ENCODE peak calls at places on chromosomes 13 and 19, in seven cellular contexts. One of them, this sample, is unnamed.
A peak's percentile ranks its signal among the peaks of the same experiment; 100 is the strongest.

GRCh38 chr13:21673592-21674270 is 2.9 kb downstream of the FGF9 start:
- DNase-seq in stimulated activated CD8-positive, alpha-beta memory T cell treated with anti-CD3 and anti-CD28 coated beads, Interleukin-7, amount 100 ng/mL, for 1 hour: no peak
- DNase-seq in activated CD4-positive, alpha-beta T cell treated with anti-CD3 and anti-CD28 coated beads, Interleukin-2, amount 50 U/mL, for 1 hour: peak; percentile 26
- DNase-seq in glomerular endothelial cell: no peak
- DNase-seq in stimulated activated CD4-positive, alpha-beta T cell treated with anti-CD3 and anti-CD28 coated beads, Interleukin-4, amount 100 ng/mL, for 24 hours: peak; percentile 29
- DNase-seq in CD8-positive, alpha-beta memory T cell: no peak
- DNase-seq in skeletal muscle cell: no peak
- DNase-seq in this sample: no peak

GRCh38 chr13:30045916-30046704 is 195.7 kb upstream of the UBL3 start:
- DNase-seq in stimulated activated CD8-positive, alpha-beta memory T cell treated with anti-CD3 and anti-CD28 coated beads, Interleukin-7, amount 100 ng/mL, for 1 hour: no peak
- DNase-seq in glomerular endothelial cell: no peak
- DNase-seq in skeletal muscle cell: peak; percentile 56
- DNase-seq in stimulated activated CD4-positive, alpha-beta T cell treated with anti-CD3 and anti-CD28 coated beads, Interleukin-4, amount 100 ng/mL, for 24 hours: no peak
- DNase-seq in CD8-positive, alpha-beta memory T cell: no peak
- DNase-seq in activated CD4-positive, alpha-beta T cell treated with anti-CD3 and anti-CD28 coated beads, Interleukin-2, amount 50 U/mL, for 1 hour: no peak
- DNase-seq in this sample: no peak

GRCh38 chr13:24709186-24709913 is 29.1 kb downstream of the ATP12A start:
- DNase-seq in stimulated activated CD8-positive, alpha-beta memory T cell treated with anti-CD3 and anti-CD28 coated beads, Interleukin-7, amount 100 ng/mL, for 1 hour: peak; percentile 11
- DNase-seq in CD8-positive, alpha-beta memory T cell: peak; percentile 40
- DNase-seq in glomerular endothelial cell: no peak
- DNase-seq in skeletal muscle cell: no peak
- DNase-seq in activated CD4-positive, alpha-beta T cell treated with anti-CD3 and anti-CD28 coated beads, Interleukin-2, amount 50 U/mL, for 1 hour: peak; percentile 40
- DNase-seq in stimulated activated CD4-positive, alpha-beta T cell treated with anti-CD3 and anti-CD28 coated beads, Interleukin-4, amount 100 ng/mL, for 24 hours: peak; percentile 53
- DNase-seq in this sample: peak; percentile 80

GRCh38 chr13:101623469-101624209 is 171.2 kb downstream of the ITGBL1 start:
- DNase-seq in skeletal muscle cell: no peak
- DNase-seq in glomerular endothelial cell: peak; percentile 33
- DNase-seq in stimulated activated CD8-positive, alpha-beta memory T cell treated with anti-CD3 and anti-CD28 coated beads, Interleukin-7, amount 100 ng/mL, for 1 hour: no peak
- DNase-seq in stimulated activated CD4-positive, alpha-beta T cell treated with anti-CD3 and anti-CD28 coated beads, Interleukin-4, amount 100 ng/mL, for 24 hours: no peak
- DNase-seq in activated CD4-positive, alpha-beta T cell treated with anti-CD3 and anti-CD28 coated beads, Interleukin-2, amount 50 U/mL, for 1 hour: no peak
- DNase-seq in CD8-positive, alpha-beta memory T cell: no peak
- DNase-seq in this sample: no peak

GRCh38 chr19:55005684-55006488 is 32.2 kb downstream of the GP6 start:
- DNase-seq in glomerular endothelial cell: peak; percentile 14
- DNase-seq in stimulated activated CD4-positive, alpha-beta T cell treated with anti-CD3 and anti-CD28 coated beads, Interleukin-4, amount 100 ng/mL, for 24 hours: peak; percentile 37
- DNase-seq in activated CD4-positive, alpha-beta T cell treated with anti-CD3 and anti-CD28 coated beads, Interleukin-2, amount 50 U/mL, for 1 hour: peak; percentile 22
- DNase-seq in CD8-positive, alpha-beta memory T cell: peak; percentile 13
- DNase-seq in stimulated activated CD8-positive, alpha-beta memory T cell treated with anti-CD3 and anti-CD28 coated beads, Interleukin-7, amount 100 ng/mL, for 1 hour: peak; percentile 13
- DNase-seq in skeletal muscle cell: peak; percentile 41
- DNase-seq in this sample: peak; percentile 79

GRCh38 chr19:344625-345319 is at the start of gene MIER2:
- DNase-seq in CD8-positive, alpha-beta memory T cell: peak; percentile 77
- DNase-seq in glomerular endothelial cell: no peak
- DNase-seq in stimulated activated CD4-positive, alpha-beta T cell treated with anti-CD3 and anti-CD28 coated beads, Interleukin-4, amount 100 ng/mL, for 24 hours: peak; percentile 89
- DNase-seq in stimulated activated CD8-positive, alpha-beta memory T cell treated with anti-CD3 and anti-CD28 coated beads, Interleukin-7, amount 100 ng/mL, for 1 hour: peak; percentile 86
- DNase-seq in skeletal muscle cell: peak; percentile 18
- DNase-seq in activated CD4-positive, alpha-beta T cell treated with anti-CD3 and anti-CD28 coated beads, Interleukin-2, amount 50 U/mL, for 1 hour: peak; percentile 89
- DNase-seq in this sample: peak; percentile 92

GRCh38 chr19:2123682-2124387 is 27.1 kb downstream of the IZUMO4 start:
- DNase-seq in CD8-positive, alpha-beta memory T cell: no peak
- DNase-seq in activated CD4-positive, alpha-beta T cell treated with anti-CD3 and anti-CD28 coated beads, Interleukin-2, amount 50 U/mL, for 1 hour: peak; percentile 17
- DNase-seq in glomerular endothelial cell: no peak
- DNase-seq in stimulated activated CD8-positive, alpha-beta memory T cell treated with anti-CD3 and anti-CD28 coated beads, Interleukin-7, amount 100 ng/mL, for 1 hour: no peak
- DNase-seq in skeletal muscle cell: no peak
- DNase-seq in stimulated activated CD4-positive, alpha-beta T cell treated with anti-CD3 and anti-CD28 coated beads, Interleukin-4, amount 100 ng/mL, for 24 hours: no peak
- DNase-seq in this sample: peak; percentile 57

GRCh38 chr13:44331912-44332840 is 41.4 kb upstream of the SERP2 start:
- DNase-seq in CD8-positive, alpha-beta memory T cell: no peak
- DNase-seq in stimulated activated CD8-positive, alpha-beta memory T cell treated with anti-CD3 and anti-CD28 coated beads, Interleukin-7, amount 100 ng/mL, for 1 hour: no peak
- DNase-seq in skeletal muscle cell: peak; percentile 91
- DNase-seq in glomerular endothelial cell: no peak
- DNase-seq in activated CD4-positive, alpha-beta T cell treated with anti-CD3 and anti-CD28 coated beads, Interleukin-2, amount 50 U/mL, for 1 hour: no peak
- DNase-seq in stimulated activated CD4-positive, alpha-beta T cell treated with anti-CD3 and anti-CD28 coated beads, Interleukin-4, amount 100 ng/mL, for 24 hours: no peak
- DNase-seq in this sample: peak; percentile 60

GRCh38 chr13:96946709-96947311 is 47.5 kb downstream of the OXGR1 start:
- DNase-seq in glomerular endothelial cell: no peak
- DNase-seq in stimulated activated CD4-positive, alpha-beta T cell treated with anti-CD3 and anti-CD28 coated beads, Interleukin-4, amount 100 ng/mL, for 24 hours: no peak
- DNase-seq in stimulated activated CD8-positive, alpha-beta memory T cell treated with anti-CD3 and anti-CD28 coated beads, Interleukin-7, amount 100 ng/mL, for 1 hour: no peak
- DNase-seq in CD8-positive, alpha-beta memory T cell: no peak
- DNase-seq in skeletal muscle cell: no peak
- DNase-seq in activated CD4-positive, alpha-beta T cell treated with anti-CD3 and anti-CD28 coated beads, Interleukin-2, amount 50 U/mL, for 1 hour: no peak
- DNase-seq in this sample: no peak

GRCh38 chr13:114208134-114208533 is 26.6 kb upstream of the CDC16 start:
- DNase-seq in CD8-positive, alpha-beta memory T cell: no peak
- DNase-seq in stimulated activated CD4-positive, alpha-beta T cell treated with anti-CD3 and anti-CD28 coated beads, Interleukin-4, amount 100 ng/mL, for 24 hours: no peak
- DNase-seq in skeletal muscle cell: no peak
- DNase-seq in activated CD4-positive, alpha-beta T cell treated with anti-CD3 and anti-CD28 coated beads, Interleukin-2, amount 50 U/mL, for 1 hour: no peak
- DNase-seq in glomerular endothelial cell: no peak
- DNase-seq in stimulated activated CD8-positive, alpha-beta memory T cell treated with anti-CD3 and anti-CD28 coated beads, Interleukin-7, amount 100 ng/mL, for 1 hour: no peak
- DNase-seq in this sample: no peak

GRCh38 chr19:30649934-30650614 is 277.9 kb downstream of the ZNF536 start:
- DNase-seq in activated CD4-positive, alpha-beta T cell treated with anti-CD3 and anti-CD28 coated beads, Interleukin-2, amount 50 U/mL, for 1 hour: no peak
- DNase-seq in glomerular endothelial cell: peak; percentile 31
- DNase-seq in stimulated activated CD4-positive, alpha-beta T cell treated with anti-CD3 and anti-CD28 coated beads, Interleukin-4, amount 100 ng/mL, for 24 hours: peak; percentile 15
- DNase-seq in CD8-positive, alpha-beta memory T cell: no peak
- DNase-seq in stimulated activated CD8-positive, alpha-beta memory T cell treated with anti-CD3 and anti-CD28 coated beads, Interleukin-7, amount 100 ng/mL, for 1 hour: no peak
- DNase-seq in skeletal muscle cell: no peak
- DNase-seq in this sample: peak; percentile 42

GRCh38 chr13:33776510-33776909 is 41.4 kb upstream of the RFC3 start:
- DNase-seq in stimulated activated CD4-positive, alpha-beta T cell treated with anti-CD3 and anti-CD28 coated beads, Interleukin-4, amount 100 ng/mL, for 24 hours: no peak
- DNase-seq in skeletal muscle cell: no peak
- DNase-seq in glomerular endothelial cell: no peak
- DNase-seq in CD8-positive, alpha-beta memory T cell: no peak
- DNase-seq in stimulated activated CD8-positive, alpha-beta memory T cell treated with anti-CD3 and anti-CD28 coated beads, Interleukin-7, amount 100 ng/mL, for 1 hour: no peak
- DNase-seq in activated CD4-positive, alpha-beta T cell treated with anti-CD3 and anti-CD28 coated beads, Interleukin-2, amount 50 U/mL, for 1 hour: no peak
- DNase-seq in this sample: no peak

GRCh38 chr13:52003551-52003950 is 7.7 kb downstream of the ATP7B start:
- DNase-seq in stimulated activated CD8-positive, alpha-beta memory T cell treated with anti-CD3 and anti-CD28 coated beads, Interleukin-7, amount 100 ng/mL, for 1 hour: no peak
- DNase-seq in skeletal muscle cell: no peak
- DNase-seq in glomerular endothelial cell: no peak
- DNase-seq in stimulated activated CD4-positive, alpha-beta T cell treated with anti-CD3 and anti-CD28 coated beads, Interleukin-4, amount 100 ng/mL, for 24 hours: no peak
- DNase-seq in CD8-positive, alpha-beta memory T cell: no peak
- DNase-seq in activated CD4-positive, alpha-beta T cell treated with anti-CD3 and anti-CD28 coated beads, Interleukin-2, amount 50 U/mL, for 1 hour: no peak
- DNase-seq in this sample: no peak

GRCh38 chr13:46184277-46184699 is 2.3 kb upstream of the LCP1 start:
- DNase-seq in glomerular endothelial cell: no peak
- DNase-seq in skeletal muscle cell: no peak
- DNase-seq in CD8-positive, alpha-beta memory T cell: peak; percentile 58
- DNase-seq in activated CD4-positive, alpha-beta T cell treated with anti-CD3 and anti-CD28 coated beads, Interleukin-2, amount 50 U/mL, for 1 hour: peak; percentile 74
- DNase-seq in stimulated activated CD4-positive, alpha-beta T cell treated with anti-CD3 and anti-CD28 coated beads, Interleukin-4, amount 100 ng/mL, for 24 hours: peak; percentile 83
- DNase-seq in stimulated activated CD8-positive, alpha-beta memory T cell treated with anti-CD3 and anti-CD28 coated beads, Interleukin-7, amount 100 ng/mL, for 1 hour: peak; percentile 64
- DNase-seq in this sample: peak; percentile 81

GRCh38 chr19:42316223-42317211 is 3.4 kb downstream of the TMEM145 start:
- DNase-seq in activated CD4-positive, alpha-beta T cell treated with anti-CD3 and anti-CD28 coated beads, Interleukin-2, amount 50 U/mL, for 1 hour: no peak
- DNase-seq in skeletal muscle cell: no peak
- DNase-seq in CD8-positive, alpha-beta memory T cell: no peak
- DNase-seq in stimulated activated CD8-positive, alpha-beta memory T cell treated with anti-CD3 and anti-CD28 coated beads, Interleukin-7, amount 100 ng/mL, for 1 hour: no peak
- DNase-seq in glomerular endothelial cell: no peak
- DNase-seq in stimulated activated CD4-positive, alpha-beta T cell treated with anti-CD3 and anti-CD28 coated beads, Interleukin-4, amount 100 ng/mL, for 24 hours: no peak
- DNase-seq in this sample: no peak

GRCh38 chr13:112837371-112838037 is 131.5 kb upstream of the MCF2L start:
- DNase-seq in stimulated activated CD4-positive, alpha-beta T cell treated with anti-CD3 and anti-CD28 coated beads, Interleukin-4, amount 100 ng/mL, for 24 hours: no peak
- DNase-seq in stimulated activated CD8-positive, alpha-beta memory T cell treated with anti-CD3 and anti-CD28 coated beads, Interleukin-7, amount 100 ng/mL, for 1 hour: no peak
- DNase-seq in skeletal muscle cell: no peak
- DNase-seq in CD8-positive, alpha-beta memory T cell: no peak
- DNase-seq in glomerular endothelial cell: no peak
- DNase-seq in activated CD4-positive, alpha-beta T cell treated with anti-CD3 and anti-CD28 coated beads, Interleukin-2, amount 50 U/mL, for 1 hour: no peak
- DNase-seq in this sample: no peak

GRCh38 chr19:4295972-4296771 is 6.0 kb downstream of the TMIGD2 start:
- DNase-seq in glomerular endothelial cell: no peak
- DNase-seq in CD8-positive, alpha-beta memory T cell: no peak
- DNase-seq in activated CD4-positive, alpha-beta T cell treated with anti-CD3 and anti-CD28 coated beads, Interleukin-2, amount 50 U/mL, for 1 hour: no peak
- DNase-seq in stimulated activated CD8-positive, alpha-beta memory T cell treated with anti-CD3 and anti-CD28 coated beads, Interleukin-7, amount 100 ng/mL, for 1 hour: no peak
- DNase-seq in skeletal muscle cell: no peak
- DNase-seq in stimulated activated CD4-positive, alpha-beta T cell treated with anti-CD3 and anti-CD28 coated beads, Interleukin-4, amount 100 ng/mL, for 24 hours: no peak
- DNase-seq in this sample: peak; percentile 84